ENCODE peak calls at places on chromosomes 5 and 9, in eight cellular contexts. U is NCI-H774, P is DMS79 treated with DMSO at 0.1 percent for 48 hours, F is EL, G is mesothelial cell of epicardium, O is fibroblast of gingiva, W is AG10803, J is AG09319. T is an unnamed sample.

GRCh38 chr9:130058154-130058553 is 4.4 kb downstream of the GPR107 start:
- DNase-seq in U (no peak), P (no peak), F (no peak), G (no peak), O (no peak), W (no peak), J (no peak), T (no peak)

GRCh38 chr5:180128671-180129261 is 57.2 kb upstream of the RNF130 start:
- DNase-seq in U (no peak), P (no peak), F (no peak), G (no peak), O (no peak), W (no peak), J (no peak), T (no peak)

GRCh38 chr9:108885643-108886348 is 23.7 kb downstream of the ACTL7A start:
- DNase-seq in U (peak), P (peak), F (peak), G (no peak), O (peak), W (peak), J (peak), T (peak)

GRCh38 chr9:121634800-121635261 is 16.6 kb upstream of the DAB2IP start:
- DNase-seq in U (no peak), P (no peak), F (peak), G (no peak), O (no peak), W (no peak), J (no peak), T (no peak)

GRCh38 chr9:132888151-132888550 is 9.5 kb downstream of the SPACA9 start:
- DNase-seq in U (no peak), P (no peak), F (no peak), G (no peak), O (no peak), W (no peak), J (no peak), T (no peak)

GRCh38 chr5:124735169-124735858 is 11.1 kb downstream of the ZNF608 start:
- DNase-seq in U (no peak), P (no peak), F (peak), G (no peak), O (peak), W (peak), J (peak), T (no peak)

GRCh38 chr9:100449420-100449819 is 22.5 kb downstream of the MSANTD3 start:
- DNase-seq in U (no peak), P (no peak), F (no peak), G (no peak), O (no peak), W (no peak), J (no peak), T (no peak)

GRCh38 chr9:117917873-117918272 is 213.7 kb downstream of the TLR4 start:
- DNase-seq in U (no peak), P (no peak), F (no peak), G (no peak), O (no peak), W (no peak), J (no peak), T (no peak)

GRCh38 chr5:143544606-143545005 is 141.1 kb upstream of the NR3C1 start:
- DNase-seq in U (no peak), P (no peak), F (no peak), G (no peak), O (no peak), W (no peak), J (no peak), T (no peak)

GRCh38 chr5:138504799-138505198 is 38.2 kb downstream of the ETF1 start:
- DNase-seq in U (no peak), P (peak), F (no peak), G (no peak), O (peak), W (peak), J (no peak), T (no peak)

GRCh38 chr9:10612649-10613398 is at the start of gene PTPRD:
- DNase-seq in U (peak), P (peak), F (peak), G (peak), O (no peak), W (peak), J (no peak), T (no peak)

GRCh38 chr5:176744584-176744965 is 65.8 kb upstream of the UNC5A start:
- DNase-seq in U (no peak), P (peak), F (no peak), G (no peak), O (no peak), W (no peak), J (no peak), T (no peak)

GRCh38 chr5:135242021-135242480 is 157.0 kb downstream of the MACROH2A1 start:
- DNase-seq in U (no peak), P (peak), F (peak), G (no peak), O (peak), W (peak), J (no peak), T (no peak)

GRCh38 chr5:10891193-10891592 is 130.2 kb upstream of the DAP start:
- DNase-seq in U (no peak), P (no peak), F (no peak), G (no peak), O (no peak), W (no peak), J (no peak), T (no peak)

GRCh38 chr9:100294341-100294740 is 58.4 kb downstream of the TEX10 start:
- DNase-seq in U (no peak), P (no peak), F (no peak), G (no peak), O (no peak), W (no peak), J (no peak), T (peak)

GRCh38 chr5:142356716-142357468 is 32.1 kb upstream of the SPRY4 start:
- DNase-seq in U (peak), P (peak), F (peak), G (peak), O (peak), W (peak), J (peak), T (peak)

GRCh38 chr9:91502913-91503649 is 79.4 kb upstream of the NFIL3 start:
- DNase-seq in U (no peak), P (no peak), F (no peak), G (no peak), O (no peak), W (no peak), J (no peak), T (no peak)

GRCh38 chr5:79935992-79936643 is 54.9 kb downstream of the MTX3 start:
- DNase-seq in U (no peak), P (no peak), F (no peak), G (no peak), O (peak), W (peak), J (no peak), T (peak)

GRCh38 chr9:16615451-16615850 is 255.0 kb downstream of the BNC2 start:
- DNase-seq in U (no peak), P (no peak), F (no peak), G (no peak), O (no peak), W (no peak), J (no peak), T (no peak)

GRCh38 chr5:54608423-54609085 is 91.0 kb downstream of the SNX18 start:
- DNase-seq in U (no peak), P (no peak), F (no peak), G (no peak), O (no peak), W (peak), J (no peak), T (no peak)

GRCh38 chr5:158637039-158637438 is 462.7 kb downstream of the EBF1 start:
- DNase-seq in U (no peak), P (no peak), F (no peak), G (no peak), O (no peak), W (no peak), J (no peak), T (no peak)

GRCh38 chr5:109411175-109411514 is 1.4 kb upstream of the PJA2 start:
- DNase-seq in U (no peak), P (no peak), F (no peak), G (no peak), O (no peak), W (no peak), J (no peak), T (no peak)

GRCh38 chr5:134911285-134912215 is 6.6 kb downstream of the PCBD2 start:
- DNase-seq in U (no peak), P (no peak), F (peak), G (no peak), O (peak), W (peak), J (no peak), T (no peak)

GRCh38 chr5:142494119-142494518 is 169.3 kb upstream of the SPRY4 start:
- DNase-seq in U (no peak), P (no peak), F (no peak), G (no peak), O (no peak), W (no peak), J (no peak), T (no peak)

GRCh38 chr9:89536145-89536574 is 38.2 kb upstream of the SEMA4D start:
- DNase-seq in U (no peak), P (no peak), F (no peak), G (no peak), O (no peak), W (no peak), J (no peak), T (no peak)

GRCh38 chr5:169213479-169213878 is 87.5 kb downstream of the SLIT3 start:
- DNase-seq in U (no peak), P (no peak), F (peak), G (no peak), O (peak), W (peak), J (peak), T (peak)

GRCh38 chr5:73792687-73793320 is 166.8 kb downstream of the ARHGEF28 start:
- DNase-seq in U (peak), P (peak), F (peak), G (peak), O (peak), W (peak), J (no peak), T (peak)

GRCh38 chr5:54964405-54964804 is 21.0 kb downstream of the ESM1 start:
- DNase-seq in U (no peak), P (no peak), F (no peak), G (no peak), O (no peak), W (no peak), J (no peak), T (no peak)

GRCh38 chr5:159022178-159022556 is 77.5 kb downstream of the EBF1 start:
- DNase-seq in U (no peak), P (peak), F (peak), G (no peak), O (peak), W (peak), J (no peak), T (peak)

GRCh38 chr9:94847486-94847885 is 121.0 kb downstream of the AOPEP start:
- DNase-seq in U (no peak), P (no peak), F (peak), G (no peak), O (peak), W (peak), J (peak), T (peak)

GRCh38 chr9:137157618-137158502 is 12.0 kb downstream of the LRRC26 start:
- DNase-seq in U (no peak), P (no peak), F (no peak), G (no peak), O (no peak), W (peak), J (no peak), T (no peak)

GRCh38 chr5:43068037-43068436 is 27.9 kb upstream of the ANXA2R start:
- DNase-seq in U (no peak), P (no peak), F (no peak), G (no peak), O (no peak), W (no peak), J (no peak), T (no peak)

GRCh38 chr5:1386274-1386717 is 41.4 kb upstream of the CLPTM1L start:
- DNase-seq in U (peak), P (peak), F (peak), G (no peak), O (no peak), W (peak), J (no peak), T (no peak)

GRCh38 chr9:135544981-135545635 is 818 bp upstream of the OBP2A start:
- DNase-seq in U (no peak), P (peak), F (no peak), G (no peak), O (no peak), W (no peak), J (no peak), T (no peak)

GRCh38 chr9:14358523-14358922 is 44.6 kb upstream of the NFIB start:
- DNase-seq in U (no peak), P (no peak), F (peak), G (no peak), O (no peak), W (no peak), J (no peak), T (peak)

GRCh38 chr9:136074706-136075105 is 20.4 kb downstream of the NACC2 start:
- DNase-seq in U (no peak), P (no peak), F (no peak), G (no peak), O (no peak), W (no peak), J (no peak), T (no peak)

GRCh38 chr5:145965804-145966203 is 29.4 kb downstream of the SH3RF2 start:
- DNase-seq in U (peak), P (no peak), F (no peak), G (no peak), O (no peak), W (no peak), J (no peak), T (no peak)

GRCh38 chr5:100306000-100306399 is 229.2 kb upstream of the FAM174A start:
- DNase-seq in U (no peak), P (no peak), F (no peak), G (no peak), O (no peak), W (no peak), J (no peak), T (no peak)

GRCh38 chr5:16888694-16889124 is 47.4 kb downstream of the MYO10 start:
- DNase-seq in U (no peak), P (no peak), F (peak), G (no peak), O (no peak), W (peak), J (no peak), T (peak)

T was measured in stromal cell of bone marrow.